ENCODE peak calls at places on chromosomes 3 and 15, in eight cellular contexts. Q is psoas muscle, R is foreskin fibroblast, H is IMR-90, X is cardiac fibroblast, M is NCI-H2029, I is GM12865, D is neural crest cell. A is an unnamed sample.

GRCh38 chr15:95324596-95325135 is 1005.8 kb upstream of the NR2F2 start:
- DNase-seq in H (no peak), M (no peak), R (no peak), X (no peak), Q (no peak), I (no peak), D (no peak), A (no peak)

GRCh38 chr15:78350058-78350457 is 9.9 kb downstream of the CRABP1 start:
- DNase-seq in R (no peak), Q (no peak), D (no peak), I (no peak), X (no peak), M (peak; percentile 7), H (no peak), A (no peak)

GRCh38 chr15:78714890-78715289 is 73.9 kb upstream of the CHRNB4 start:
- DNase-seq in Q (no peak), R (no peak), H (no peak), I (peak; percentile 58), D (no peak), X (no peak), M (no peak), A (peak; percentile 15)

GRCh38 chr15:26773485-26773877 is 615 bp upstream of the GABRB3 start:
- DNase-seq in H (no peak), I (no peak), Q (no peak), R (peak; percentile 0), M (no peak), X (no peak), D (peak; percentile 20), A (no peak)

GRCh38 chr15:73601449-73602425 is 31.5 kb downstream of the NPTN start:
- DNase-seq in Q (no peak), I (no peak), X (peak; percentile 76), D (no peak), H (peak; percentile 61), R (peak; percentile 77), M (no peak), A (peak; percentile 65)

GRCh38 chr3:160372780-160373179 is 26.2 kb downstream of the IFT80 start:
- DNase-seq in Q (no peak), H (peak; percentile 85), D (no peak), R (peak; percentile 78), X (peak; percentile 14), M (no peak), I (no peak), A (peak; percentile 53)

GRCh38 chr15:41241251-41241964 is 10.3 kb downstream of the CHP1 start:
- DNase-seq in D (no peak), I (no peak), Q (no peak), R (no peak), M (peak; percentile 29), H (no peak), X (peak; percentile 44), A (no peak)

GRCh38 chr3:15955968-15956367 is 158.2 kb upstream of the ANKRD28 start:
- DNase-seq in X (peak; percentile 5), M (no peak), I (no peak), R (peak; percentile 67), Q (no peak), H (peak; percentile 38), D (no peak), A (peak; percentile 47)

GRCh38 chr15:31065824-31066223 is 35.7 kb downstream of the TRPM1 start:
- DNase-seq in R (no peak), D (no peak), X (no peak), Q (no peak), I (no peak), M (no peak), H (no peak), A (no peak)

GRCh38 chr15:80275946-80276345 is 23.9 kb upstream of the CTXND1 start:
- DNase-seq in Q (no peak), D (no peak), X (peak; percentile 8), H (peak; percentile 40), I (no peak), M (peak; percentile 1), R (peak; percentile 50), A (peak; percentile 56)

GRCh38 chr15:80559320-80559693 is 135.8 kb upstream of the ABHD17C start:
- DNase-seq in R (no peak), I (no peak), D (no peak), Q (no peak), X (no peak), M (no peak), H (no peak), A (no peak)

GRCh38 chr15:43868412-43868811 is 41.6 kb downstream of the WDR76 start:
- DNase-seq in I (no peak), Q (no peak), M (no peak), D (no peak), X (peak; percentile 16), H (no peak), R (no peak), A (no peak)

GRCh38 chr15:76376029-76376428 is 39.5 kb downstream of the ISL2 start:
- DNase-seq in H (no peak), D (no peak), I (no peak), X (no peak), R (no peak), Q (no peak), M (no peak), A (no peak)

GRCh38 chr3:42535981-42536784 is 33.7 kb downstream of the VIPR1 start:
- DNase-seq in I (peak; percentile 58), R (peak; percentile 28), M (no peak), Q (no peak), X (peak; percentile 29), D (no peak), H (no peak), A (no peak)

GRCh38 chr3:165185707-165186327 is 10.4 kb downstream of the SLITRK3 start:
- DNase-seq in I (peak; percentile 65), R (peak; percentile 58), H (peak; percentile 52), M (peak; percentile 65), D (peak; percentile 56), Q (no peak), X (peak; percentile 74), A (peak; percentile 68)

GRCh38 chr3:171393032-171393744 is 67.0 kb downstream of the TNIK start:
- DNase-seq in H (peak; percentile 58), X (peak; percentile 80), R (no peak), Q (no peak), M (peak; percentile 77), I (no peak), D (no peak), A (peak; percentile 64)

GRCh38 chr3:122067214-122067550 is 12.0 kb downstream of the CD86 start:
- DNase-seq in H (no peak), X (no peak), D (no peak), M (no peak), I (peak; percentile 61), R (no peak), Q (no peak), A (no peak)

GRCh38 chr3:16362781-16363180 is 97.8 kb downstream of the OXNAD1 start:
- DNase-seq in X (no peak), R (no peak), Q (no peak), H (peak; percentile 45), I (no peak), M (no peak), D (no peak), A (peak; percentile 53)

GRCh38 chr3:46228259-46229222 is 13.7 kb upstream of the CCR3 start:
- DNase-seq in M (no peak), D (no peak), Q (no peak), I (no peak), R (peak; percentile 89), X (peak; percentile 12), H (peak; percentile 44), A (peak; percentile 79)

GRCh38 chr3:56467108-56467507 is 1.2 kb downstream of the ERC2 start:
- DNase-seq in D (peak; percentile 55), Q (peak; percentile 66), I (peak; percentile 65), H (peak; percentile 43), M (peak; percentile 78), X (peak; percentile 52), R (peak; percentile 78), A (peak; percentile 85)

GRCh38 chr15:76108021-76108723 is 48.4 kb downstream of the TMEM266 start:
- DNase-seq in Q (peak; percentile 79), X (no peak), H (no peak), I (no peak), R (no peak), M (no peak), D (no peak), A (no peak)

GRCh38 chr3:114447545-114447944 is 153.7 kb downstream of the TIGIT start:
- DNase-seq in X (no peak), I (peak; percentile 28), Q (no peak), D (no peak), R (peak; percentile 20), M (no peak), H (no peak), A (peak; percentile 11)

GRCh38 chr15:82952156-82953081 is at the start of gene HOMER2:
- DNase-seq in Q (peak; percentile 66), R (peak; percentile 37), H (no peak), X (peak; percentile 11), I (no peak), M (no peak), D (peak; percentile 8), A (no peak)

GRCh38 chr3:35970793-35971192 is 331.5 kb downstream of the ARPP21 start:
- DNase-seq in R (no peak), Q (no peak), I (no peak), M (no peak), D (no peak), X (no peak), H (no peak), A (no peak)

GRCh38 chr15:89441295-89441762 is 55.1 kb downstream of the RHCG start:
- DNase-seq in H (no peak), Q (no peak), R (no peak), D (no peak), I (peak; percentile 83), M (no peak), X (no peak), A (no peak)

GRCh38 chr15:99435138-99435695 is 130.6 kb upstream of the MEF2A start:
- DNase-seq in X (no peak), H (no peak), M (peak; percentile 22), Q (peak; percentile 46), D (no peak), I (peak; percentile 33), R (no peak), A (no peak)

GRCh38 chr3:129560931-129561594 is 18.1 kb downstream of the H1-8 start:
- DNase-seq in X (peak; percentile 95), H (peak; percentile 76), Q (peak; percentile 91), D (no peak), R (peak; percentile 97), I (no peak), M (no peak), A (peak; percentile 74)